ENCODE peak calls at places on chromosomes 7 and 10, in ten cellular contexts. B is HFF-Myc; M is NCI-H1105 treated with DMSO at 0.1 percent for 48 hours; S is activated naive CD4-positive, alpha-beta T cell treated with anti-CD3 and anti-CD28 coated beads, Interleukin-2, amount 10 ng/mL, durations not matched to agents 7 days and 5 days; Y is globus pallidus; O is stimulated activated CD4-positive, alpha-beta T cell treated with anti-CD3 and anti-CD28 coated beads, Interleukin-1b, Interleukin-23, amount 100 ng/mL, for 1 hour; N is kidney glomerular epithelial cell; T is AG04450; F is upper lobe of right lung; P is colonic mucosa. J is an unnamed sample.

GRCh38 chr7:2981103-2981480 is 62.6 kb downstream of the CARD11 start:
- DNase-seq in B (no peak), M (no peak), S (no peak), Y (no peak), O (no peak), N (no peak), T (no peak), F (no peak), P (no peak), J (no peak)

GRCh38 chr7:1668486-1668931 is 1.6 kb upstream of the ELFN1 start:
- DNase-seq in B (no peak), M (no peak), S (peak), Y (no peak), O (no peak), N (no peak), T (no peak), F (peak), P (no peak), J (peak)

GRCh38 chr10:24468281-24468751 is 255.4 kb downstream of the ARHGAP21 start:
- DNase-seq in B (no peak), M (no peak), S (no peak), Y (no peak), O (no peak), N (peak), T (no peak), F (no peak), P (no peak), J (no peak)

GRCh38 chr7:132739271-132739955 is 163.1 kb upstream of the PLXNA4 start:
- DNase-seq in B (peak), M (no peak), S (no peak), Y (peak), O (no peak), N (no peak), T (peak), F (no peak), P (no peak), J (no peak)

GRCh38 chr7:5064391-5065106 is 18.9 kb downstream of the RBAK start:
- DNase-seq in B (no peak), M (no peak), S (no peak), Y (no peak), O (no peak), N (no peak), T (no peak), F (no peak), P (no peak), J (no peak)

GRCh38 chr10:77120697-77121096 is 516.9 kb downstream of the KCNMA1 start:
- DNase-seq in B (no peak), M (no peak), S (no peak), Y (no peak), O (no peak), N (no peak), T (no peak), F (no peak), P (no peak), J (no peak)

GRCh38 chr10:13707156-13707881 is 120.6 kb downstream of the PRPF18 start:
- DNase-seq in B (peak), M (no peak), S (peak), Y (peak), O (no peak), N (peak), T (peak), F (peak), P (peak), J (no peak)

GRCh38 chr10:93762979-93763391 is 5.2 kb downstream of the LGI1 start:
- DNase-seq in B (no peak), M (no peak), S (no peak), Y (no peak), O (no peak), N (no peak), T (no peak), F (no peak), P (no peak), J (no peak)

GRCh38 chr7:27346531-27347260 is 104.1 kb downstream of the EVX1 start:
- DNase-seq in B (peak), M (peak), S (no peak), Y (peak), O (no peak), N (peak), T (peak), F (no peak), P (peak), J (no peak)

GRCh38 chr7:80587538-80587937 is 50.9 kb upstream of the CD36 start:
- DNase-seq in B (no peak), M (no peak), S (no peak), Y (no peak), O (no peak), N (no peak), T (no peak), F (no peak), P (no peak), J (no peak)

GRCh38 chr10:132987671-132988571 is 45.6 kb upstream of the CFAP46 start:
- DNase-seq in B (peak), M (no peak), S (no peak), Y (peak), O (no peak), N (no peak), T (peak), F (peak), P (no peak), J (no peak)